ENCODE peak calls at places on chromosome 16, in seven cellular contexts. B is kidney epithelial cell, M is OCI-LY7, V is tibial nerve, L is nephron progenitor cell, J is GM10248, T is PC-3. A is an unnamed sample.

GRCh38 chr16:85652431-85653221 is 36.1 kb downstream of the GINS2 start:
- DNase-seq in T (peak), B (no peak), L (peak), V (no peak), J (no peak), M (peak), A (peak)

GRCh38 chr16:4053663-4054479 is 62.4 kb downstream of the ADCY9 start:
- DNase-seq in T (peak), J (no peak), B (no peak), M (no peak), V (peak), L (no peak), A (no peak)

GRCh38 chr16:21088143-21088542 is 62.5 kb downstream of the DNAH3 start:
- DNase-seq in T (no peak), B (no peak), L (no peak), M (no peak), J (no peak), V (no peak), A (no peak)

GRCh38 chr16:86252596-86252995 is 257.7 kb upstream of the FOXF1 start:
- DNase-seq in V (no peak), L (peak), T (no peak), M (peak), B (no peak), J (no peak), A (no peak)

GRCh38 chr16:51666074-51666473 is 515.0 kb upstream of the SALL1 start:
- DNase-seq in B (no peak), T (no peak), V (no peak), L (no peak), M (no peak), J (no peak), A (no peak)

GRCh38 chr16:81035975-81036750 is 521 bp downstream of the ATMIN start:
- DNase-seq in T (peak), V (no peak), M (peak), B (no peak), J (peak), L (peak), A (no peak)

GRCh38 chr16:83785455-83785854 is 22.3 kb upstream of the HSBP1 start:
- DNase-seq in M (no peak), B (no peak), L (no peak), V (no peak), J (no peak), T (no peak), A (no peak)

GRCh38 chr16:84687715-84688114 is 12.1 kb upstream of the USP10 start:
- DNase-seq in T (peak), B (peak), J (peak), M (peak), V (no peak), L (no peak), A (no peak)

GRCh38 chr16:2447920-2448583 is 11.9 kb upstream of the TEDC2 start:
- DNase-seq in J (no peak), V (no peak), L (no peak), B (no peak), M (no peak), T (no peak), A (no peak)

GRCh38 chr16:4290236-4290830 is 17.5 kb upstream of the TFAP4 start:
- DNase-seq in M (no peak), V (no peak), L (no peak), J (peak), T (peak), B (no peak), A (no peak)

GRCh38 chr16:88634141-88634993 is 4.0 kb upstream of the IL17C start:
- DNase-seq in L (peak), M (peak), V (no peak), B (no peak), J (peak), T (no peak), A (no peak)

GRCh38 chr16:1194665-1195392 is 30.2 kb downstream of the TPSG1 start:
- DNase-seq in V (no peak), L (peak), T (no peak), B (no peak), J (peak), M (peak), A (no peak)

GRCh38 chr16:54060599-54061355 is 225.8 kb downstream of the IRX3 start:
- DNase-seq in J (no peak), L (no peak), M (no peak), B (no peak), V (no peak), T (no peak), A (no peak)

GRCh38 chr16:87698241-87698640 is 67.5 kb downstream of the KLHDC4 start:
- DNase-seq in T (no peak), L (no peak), M (peak), V (no peak), J (peak), B (no peak), A (no peak)

GRCh38 chr16:705748-706188 is at the start of gene FBXL16:
- DNase-seq in B (no peak), T (peak), V (no peak), L (peak), J (no peak), M (peak), A (no peak)

GRCh38 chr16:85722066-85722465 is 28.8 kb downstream of the C16orf74 start:
- DNase-seq in J (no peak), M (no peak), B (no peak), T (no peak), L (no peak), V (no peak), A (no peak)

GRCh38 chr16:31105677-31106213 is 2.4 kb upstream of the BCKDK start:
- DNase-seq in M (peak), L (peak), J (peak), T (peak), V (peak), B (no peak), A (peak)

GRCh38 chr16:87658564-87659225 is 56.4 kb downstream of the JPH3 start:
- DNase-seq in B (no peak), V (no peak), M (no peak), T (no peak), L (no peak), J (no peak), A (no peak)

GRCh38 chr16:117381-118365 is 20.8 kb downstream of the NPRL3 start:
- DNase-seq in L (peak), B (no peak), J (peak), M (peak), T (peak), V (no peak), A (no peak)

GRCh38 chr16:85057948-85058347 is 30.4 kb downstream of the KIAA0513 start:
- DNase-seq in B (no peak), V (no peak), M (peak), T (no peak), J (no peak), L (no peak), A (no peak)

GRCh38 chr16:3542601-3543373 is 34.4 kb downstream of the NLRC3 start:
- DNase-seq in L (peak), J (no peak), M (no peak), B (no peak), T (no peak), V (no peak), A (no peak)

GRCh38 chr16:30032083-30032819 is 1.2 kb upstream of the TLCD3B start:
- DNase-seq in J (peak), T (peak), B (peak), M (peak), V (no peak), L (peak), A (no peak)

GRCh38 chr16:3861808-3862451 is 18.6 kb downstream of the CREBBP start:
- DNase-seq in M (no peak), V (no peak), J (no peak), T (no peak), L (no peak), B (no peak), A (no peak)

GRCh38 chr16:67425046-67425445 is 5.9 kb upstream of the HSD11B2 start:
- DNase-seq in B (no peak), T (no peak), V (no peak), L (no peak), M (no peak), J (no peak), A (no peak)
- TF ChIP-seq CTCF in B (no peak), T (no peak), V (no peak), L (no peak), M (no peak), J (no peak), A (no peak)

GRCh38 chr16:66483689-66484452 is 56.8 kb downstream of the BEAN1 start:
- DNase-seq in V (peak), T (peak), L (peak), J (peak), M (peak), B (no peak), A (peak)
- TF ChIP-seq CTCF in V (peak), T (peak), L (peak), J (peak), M (peak), B (peak), A (peak)

DNA sequence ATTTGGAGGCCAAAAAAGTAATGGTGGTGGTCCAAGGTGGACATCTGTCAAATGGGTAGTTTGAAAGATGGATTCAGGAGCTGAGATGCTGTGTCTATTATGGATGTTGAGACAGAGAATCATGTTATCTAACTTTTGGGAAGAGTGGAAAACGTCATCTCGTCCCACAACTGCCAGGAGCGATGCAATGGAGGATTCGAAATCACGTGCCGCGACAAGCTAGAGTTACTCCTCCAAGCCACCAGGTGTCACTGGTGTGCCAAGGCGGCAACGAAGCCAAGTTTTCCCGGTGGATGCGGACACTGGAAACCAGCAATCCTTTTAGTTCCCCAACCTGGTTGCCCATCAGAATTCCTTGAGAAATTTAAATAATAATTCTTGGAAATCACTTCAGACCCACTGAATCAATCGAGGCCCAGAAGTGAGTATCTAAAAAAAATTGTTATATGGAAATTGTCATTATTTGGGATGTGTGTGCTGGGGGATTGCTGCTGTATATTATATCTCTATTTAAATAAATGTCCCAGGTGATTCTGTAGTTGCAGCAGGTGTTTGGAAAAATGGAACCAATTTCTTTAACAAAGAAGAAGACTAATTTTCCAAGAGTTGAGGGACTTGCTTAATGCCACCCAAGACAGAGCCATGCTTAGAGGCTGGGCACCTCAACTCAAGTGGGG is 206.1 kb downstream of the HAPSTR1 start:
- DNase-seq in V (no peak), J (no peak), M (peak), L (peak), T (peak), B (no peak), A (no peak)
- TF ChIP-seq CTCF in V (no peak), J (peak), M (peak), L (peak), T (peak), B (peak), A (no peak)

DNA sequence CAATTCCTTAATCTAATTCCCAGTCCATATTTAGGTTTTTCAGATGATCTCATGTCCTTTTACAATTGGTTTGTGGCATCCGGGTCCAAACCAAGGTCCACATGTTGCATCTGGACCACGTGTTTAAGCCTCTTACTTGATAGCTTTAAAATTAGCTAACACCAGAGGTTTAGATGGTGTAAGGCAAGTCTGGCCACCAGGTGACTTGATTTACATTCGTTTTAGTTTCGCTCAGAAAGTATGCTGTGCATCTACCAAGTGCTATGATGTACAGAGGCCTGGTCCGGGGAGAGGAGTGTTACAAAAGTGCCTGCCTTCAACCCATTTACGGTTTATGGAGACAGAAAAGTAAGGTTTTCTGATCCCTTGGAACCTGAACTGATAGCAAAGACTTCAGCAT is 878 bp upstream of the DNAJA2 start:
- DNase-seq in M (peak), J (peak), B (no peak), T (no peak), L (no peak), V (no peak), A (no peak)
- TF ChIP-seq CTCF in M (peak), J (no peak), B (no peak), T (no peak), L (no peak), V (no peak), A (no peak)

DNA sequence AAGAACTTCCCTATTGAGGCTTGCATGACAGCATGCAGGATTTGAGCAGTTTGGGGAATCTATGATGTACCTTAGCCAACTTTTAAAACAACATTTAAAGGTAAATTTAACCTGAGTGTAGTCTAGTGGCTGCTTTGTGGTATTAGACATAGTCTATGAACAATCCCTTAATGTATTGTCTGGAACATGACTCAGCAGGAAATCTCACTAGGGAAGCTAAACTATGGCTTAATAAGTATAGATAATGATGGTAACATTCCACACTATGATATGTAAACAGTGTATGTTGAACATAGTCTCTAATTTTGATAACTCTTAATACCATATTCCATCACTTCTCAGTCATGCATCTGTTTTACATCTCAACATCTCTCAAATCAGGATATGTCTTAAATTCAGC is 52.1 kb upstream of the SLC12A3 start:
- DNase-seq in V (no peak), T (peak), B (no peak), J (no peak), M (no peak), L (no peak), A (no peak)
- TF ChIP-seq CTCF in V (no peak), T (no peak), B (no peak), J (no peak), M (no peak), L (no peak), A (no peak)

GRCh38 chr16:12587170-12587569 is 216.5 kb downstream of the CPPED1 start:
- DNase-seq in L (no peak), V (no peak), B (no peak), M (no peak), T (no peak), J (no peak), A (no peak)
- TF ChIP-seq CTCF in L (no peak), V (no peak), B (no peak), M (no peak), T (no peak), J (no peak), A (no peak)

GRCh38 chr16:48903054-48903453 is 293.1 kb upstream of the N4BP1 start:
- DNase-seq in M (no peak), L (no peak), B (no peak), T (no peak), V (no peak), J (no peak), A (no peak)

GRCh38 chr16:48904333-48904732 is 294.4 kb upstream of the N4BP1 start:
- DNase-seq in M (no peak), B (no peak), T (no peak), J (no peak), V (no peak), L (no peak), A (no peak)

GRCh38 chr16:48899500-48899899 is 289.5 kb upstream of the N4BP1 start:
- DNase-seq in J (no peak), B (no peak), L (no peak), T (no peak), V (no peak), M (no peak), A (no peak)

GRCh38 chr16:48905632-48906031 is 295.7 kb upstream of the N4BP1 start:
- DNase-seq in T (no peak), L (no peak), J (no peak), M (no peak), V (no peak), B (no peak), A (no peak)

DNA sequence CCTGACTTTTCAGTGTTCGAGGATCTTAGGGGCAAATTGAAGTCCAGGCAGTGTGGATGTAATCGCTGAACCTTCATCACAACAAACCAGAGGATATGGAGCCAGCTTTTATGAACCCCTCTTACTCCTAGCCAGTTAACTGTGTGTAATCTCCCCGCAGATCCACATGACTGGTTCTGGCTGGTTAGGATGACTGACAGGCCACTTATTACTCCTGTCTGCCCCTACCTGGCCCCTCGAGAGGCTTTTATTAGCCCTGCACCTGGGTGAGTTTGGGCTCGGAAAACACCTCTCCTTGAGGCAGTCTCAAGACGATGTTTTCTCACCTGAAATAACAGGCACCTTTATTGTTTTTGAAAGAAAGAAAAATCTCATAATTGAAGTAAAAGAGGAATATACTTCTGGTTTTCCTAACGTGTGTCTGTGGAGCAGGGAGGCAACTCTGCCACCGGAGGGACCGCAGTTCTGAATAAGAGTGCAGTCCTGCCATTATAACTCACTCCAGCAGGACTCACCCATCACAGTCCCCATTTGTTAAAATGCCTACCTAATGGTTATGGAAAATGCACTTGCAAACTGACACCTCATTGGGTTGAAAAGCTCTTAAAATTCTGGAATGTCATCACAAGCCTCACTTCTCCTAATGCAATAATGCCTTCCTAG is 291.9 kb upstream of the N4BP1 start:
- DNase-seq in M (peak), B (no peak), J (no peak), T (peak), V (no peak), L (no peak), A (no peak)
- TF ChIP-seq CTCF in M (no peak), B (peak), J (no peak), T (peak), V (no peak), L (peak), A (no peak)

DNA sequence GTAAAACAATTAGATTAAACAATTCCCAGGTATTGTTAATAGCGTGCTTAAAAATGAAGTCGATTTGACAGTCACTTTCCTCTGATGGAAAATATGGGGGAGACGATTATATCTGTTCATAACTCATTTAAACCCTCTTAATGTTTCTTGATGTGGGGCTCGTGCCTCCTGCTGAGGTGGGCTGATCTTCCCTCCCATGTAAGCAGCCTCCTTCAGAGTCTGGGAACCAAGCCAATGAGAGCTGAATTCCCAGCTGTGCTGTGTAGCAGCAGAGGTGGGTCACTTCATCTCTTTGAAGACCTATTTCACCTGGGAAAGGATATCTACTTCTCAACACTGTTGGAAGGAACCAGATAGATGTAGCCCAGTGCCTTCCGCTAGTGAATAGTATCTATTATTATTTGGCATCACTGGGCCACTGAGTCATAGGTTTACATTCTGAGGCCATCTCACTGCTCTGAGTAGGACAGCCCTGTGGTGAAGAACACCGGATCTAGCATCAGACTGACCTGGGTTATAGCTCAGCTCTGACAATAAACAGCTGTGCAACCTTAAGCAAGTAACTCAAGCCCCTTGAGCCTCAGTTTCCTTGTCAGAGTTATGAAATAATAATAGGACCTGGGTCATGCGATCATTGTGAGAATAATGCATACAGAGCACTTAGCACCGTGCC is 85.3 kb upstream of the C16orf82 start:
- DNase-seq in T (no peak), B (no peak), M (no peak), L (no peak), V (no peak), J (no peak), A (no peak)
- TF ChIP-seq CTCF in T (no peak), B (no peak), M (no peak), L (no peak), V (no peak), J (no peak), A (no peak)

DNA sequence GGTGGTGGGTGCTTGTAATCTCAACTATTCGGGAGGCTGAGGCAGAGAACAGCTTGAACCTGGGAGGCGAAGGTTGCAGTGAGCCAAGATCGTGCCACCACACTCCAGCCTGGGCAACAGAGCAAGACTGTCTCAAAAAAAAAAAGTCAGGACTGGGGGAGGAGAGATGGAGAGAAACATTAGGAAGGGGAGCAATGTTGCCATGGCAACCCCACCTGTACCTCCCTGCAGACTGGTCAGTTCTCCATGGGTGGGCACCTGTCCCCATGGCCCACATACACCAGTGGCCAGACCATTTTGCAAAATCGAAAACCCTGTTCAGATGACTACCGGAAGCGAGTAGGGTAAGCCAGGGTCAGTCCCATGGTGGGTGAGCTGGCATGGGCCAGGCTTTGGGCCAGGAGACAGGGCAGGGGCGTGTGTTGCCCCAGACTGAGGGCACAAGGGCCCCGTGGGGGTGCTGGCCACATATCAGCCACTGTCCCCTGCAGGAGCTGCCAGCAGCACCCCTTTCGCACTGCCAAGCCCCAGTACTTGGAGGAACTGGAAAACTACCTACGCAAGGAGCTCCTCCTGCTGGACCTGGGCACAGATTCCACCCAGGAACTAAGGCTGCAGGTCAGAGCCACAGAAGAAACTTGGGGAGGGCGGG is 14.0 kb downstream of the TSNAXIP1 start:
- DNase-seq in M (no peak), V (no peak), B (no peak), T (no peak), L (no peak), J (no peak), A (no peak)
- TF ChIP-seq CTCF in M (no peak), V (no peak), B (no peak), T (no peak), L (no peak), J (no peak), A (no peak)

DNA sequence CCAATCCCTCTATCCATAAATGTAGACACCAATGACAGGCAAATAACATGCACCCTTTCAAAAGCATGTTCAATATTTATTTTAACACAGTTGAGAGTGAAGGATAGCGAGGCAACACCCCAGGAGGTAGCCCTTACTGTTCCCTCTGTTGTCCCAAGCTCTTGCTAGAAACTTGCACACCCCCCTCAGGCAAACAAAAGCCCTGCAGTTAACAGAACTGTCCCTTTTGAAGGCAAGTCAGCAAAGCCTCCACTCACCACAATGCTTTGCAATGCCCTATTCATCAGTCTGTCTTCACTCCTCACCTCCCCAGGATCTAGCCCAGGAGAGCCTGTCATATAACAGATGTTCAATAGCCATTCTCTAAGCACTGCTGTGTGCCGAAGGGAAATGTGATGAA is 3.5 kb upstream of the CNEP1R1 start:
- DNase-seq in T (no peak), V (no peak), L (no peak), J (no peak), B (no peak), M (peak), A (no peak)
- TF ChIP-seq CTCF in T (no peak), V (no peak), L (no peak), J (no peak), B (no peak), M (peak), A (no peak)